ENCODE peak calls at places on chromosomes 6 and 20, in five cellular contexts. K is SK-N-SH, R is choroid plexus epithelial cell, N is epithelial cell of esophagus, U is left ventricle myocardium inferior. C is an unnamed sample.

GRCh38 chr6:166848979-166849756 is 107.2 kb downstream of the RNASET2 start:
- DNase-seq in R (no peak), N (no peak), U (no peak), K (no peak), C (no peak)

GRCh38 chr6:43714311-43715055 is 26.9 kb upstream of the MRPS18A start:
- DNase-seq in K (peak), R (peak), U (peak), N (no peak), C (peak)

GRCh38 chr6:110965629-110966229 is 7.2 kb downstream of the GTF3C6 start:
- DNase-seq in N (no peak), R (no peak), K (no peak), U (no peak), C (no peak)

GRCh38 chr6:157258878-157259277 is 64.4 kb downstream of the TMEM242 start:
- DNase-seq in U (no peak), N (no peak), K (no peak), R (no peak), C (no peak)

GRCh38 chr6:123402052-123402451 is 234.7 kb downstream of the TRDN start:
- DNase-seq in K (no peak), R (no peak), N (peak), U (no peak), C (no peak)

GRCh38 chr6:139109558-139109957 is 25.3 kb upstream of the HECA start:
- DNase-seq in K (no peak), R (peak), N (no peak), U (no peak), C (no peak)

GRCh38 chr6:98469146-98469545 is 365.2 kb upstream of the POU3F2 start:
- DNase-seq in R (no peak), K (no peak), N (no peak), U (no peak), C (no peak)

GRCh38 chr6:16134430-16134829 is 5.5 kb downstream of the MYLIP start:
- DNase-seq in K (no peak), N (no peak), R (no peak), U (no peak), C (no peak)

GRCh38 chr6:95856876-95857364 is 158.9 kb upstream of the FUT9 start:
- DNase-seq in R (no peak), K (no peak), N (no peak), U (no peak), C (no peak)

GRCh38 chr20:52974155-52974554 is 2.0 kb downstream of the TSHZ2 start:
- DNase-seq in R (no peak), U (no peak), N (no peak), K (peak), C (no peak)

GRCh38 chr6:24910331-24910849 is 25.4 kb downstream of the RIPOR2 start:
- DNase-seq in R (peak), U (peak), K (peak), N (no peak), C (no peak)

GRCh38 chr20:9054176-9054575 is 14.7 kb upstream of the PLCB4 start:
- DNase-seq in K (no peak), R (no peak), N (no peak), U (no peak), C (no peak)

GRCh38 chr20:40160151-40160550 is 528.9 kb downstream of the MAFB start:
- DNase-seq in K (peak), R (peak), N (peak), U (peak), C (peak)

GRCh38 chr6:148565931-148566663 is 180.7 kb upstream of the UST start:
- DNase-seq in R (peak), K (no peak), U (no peak), N (peak), C (peak)
- H3K4me3 ChIP-seq in R (no peak), K (peak), U (no peak), N (no peak), C (no peak)

GRCh38 chr6:75934643-75935472 is 137.6 kb downstream of the IMPG1 start:
- DNase-seq in K (peak), N (peak), R (peak), U (no peak), C (peak)
- TF ChIP-seq CTCF in K (peak), N (peak), R (peak), U (peak), C (peak)

GRCh38 chr6:4155848-4156466 is 20.6 kb upstream of the ECI2 start:
- DNase-seq in K (peak), R (peak), U (peak), N (peak), C (peak)
- H3K4me3 ChIP-seq in K (no peak), R (no peak), U (no peak), N (no peak), C (no peak)

GRCh38 chr6:109440325-109441068 is at the start of the genes PPIL6 and SMPD2:
- DNase-seq in K (peak), R (peak), N (peak), U (peak), C (peak)

GRCh38 chr6:109445382-109445781 is 4.9 kb downstream of the SMPD2 start:
- DNase-seq in N (no peak), R (no peak), U (no peak), K (no peak), C (no peak)

GRCh38 chr6:109443425-109443950 is 3.0 kb downstream of the SMPD2 start:
- DNase-seq in K (no peak), N (no peak), R (no peak), U (no peak), C (no peak)

GRCh38 chr6:109442393-109442924 is 1.9 kb downstream of the SMPD2 start:
- DNase-seq in N (no peak), K (no peak), R (no peak), U (no peak), C (no peak)

GRCh38 chr6:109441069-109441816 is 719 bp downstream of the SMPD2 start:
- DNase-seq in N (peak), R (peak), U (peak), K (peak), C (peak)
- TF ChIP-seq CTCF in N (peak), R (peak), U (no peak), K (peak), C (no peak)

DNA sequence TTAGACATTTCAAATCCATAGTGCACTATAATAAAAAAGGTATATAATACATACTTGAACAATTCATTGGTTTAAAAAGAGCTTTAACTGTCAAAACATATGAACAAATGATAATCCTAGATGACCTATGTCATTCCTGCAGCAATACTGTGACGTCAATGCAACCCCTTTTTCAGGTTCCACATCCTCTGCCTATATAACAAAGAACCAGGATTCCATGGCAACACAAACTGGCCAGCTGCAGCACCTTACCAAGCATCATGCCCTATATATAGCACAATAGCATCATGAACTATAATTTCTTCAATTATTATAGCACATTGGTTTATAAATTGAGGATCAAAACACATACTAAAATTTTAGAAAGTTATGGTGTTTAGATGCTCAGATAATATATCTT is 578 bp upstream of the PTCHD4 start:
- DNase-seq in U (no peak), N (peak), K (no peak), R (peak), C (no peak)
- H3K4me3 ChIP-seq in U (peak), N (peak), K (peak), R (no peak), C (no peak)

DNA sequence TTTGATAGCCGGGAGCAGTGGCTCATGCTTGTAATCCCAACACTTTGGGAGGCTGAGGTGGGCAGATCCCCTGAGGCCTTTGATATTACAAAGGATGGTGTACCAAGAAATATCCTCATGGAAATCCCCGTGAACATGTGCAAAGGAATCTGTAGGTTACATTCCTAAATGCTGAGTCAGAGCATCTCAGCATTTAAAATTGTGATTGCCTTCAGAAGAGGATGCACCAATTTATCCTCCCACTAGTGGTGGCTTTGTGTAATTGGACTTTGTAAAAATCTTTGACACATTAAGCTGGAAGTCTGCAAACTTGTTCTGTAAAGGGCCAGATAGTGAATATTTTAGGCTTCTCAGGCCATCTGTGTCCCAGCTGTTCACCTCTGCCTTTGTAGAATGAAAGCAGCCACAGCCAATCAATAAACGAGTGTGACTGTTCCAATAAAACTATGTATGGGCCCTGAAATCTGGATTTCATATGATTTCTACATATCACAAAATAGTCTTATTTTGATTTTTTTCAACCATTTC is 11.8 kb downstream of the TMEM14B start:
- DNase-seq in U (no peak), K (peak), N (peak), R (peak), C (peak)
- TF ChIP-seq CTCF in U (peak), K (peak), N (peak), R (peak), C (peak)

DNA sequence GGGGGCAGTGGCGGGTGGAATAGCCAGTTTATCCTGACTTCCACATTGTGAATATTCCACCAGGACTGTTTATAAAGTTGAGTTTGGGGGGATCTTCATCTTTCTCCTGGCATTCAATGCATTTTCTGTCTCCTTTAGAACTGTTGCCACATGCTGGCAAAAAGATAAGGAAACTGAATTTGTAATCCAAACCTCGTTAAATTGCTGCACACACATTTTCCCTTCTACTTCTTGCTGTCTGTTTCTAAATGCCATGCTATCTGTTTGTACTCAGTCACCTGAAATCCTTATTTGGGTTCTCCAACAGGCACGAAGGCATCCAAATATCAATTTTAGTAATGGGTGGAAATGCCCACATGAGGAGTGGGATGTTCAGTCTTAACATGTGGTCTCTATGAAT is 180.2 kb upstream of the CCN2 start:
- DNase-seq in N (no peak), U (no peak), K (no peak), R (no peak), C (peak)
- H3K4me3 ChIP-seq in N (no peak), U (peak), K (peak), R (no peak), C (no peak)

C was measured in fibroblast of villous mesenchyme.